ENCODE peak calls at places on chromosomes 16 and 17, in four cellular contexts. F is RWPE1, K is IMR-90, O is breast epithelium. Q is an unnamed sample.

GRCh38 chr17:17757391-17757791 is 76.1 kb downstream of the RAI1 start:
- DNase-seq in F (no peak), K (no peak), O (no peak), Q (no peak)

GRCh38 chr16:77589071-77589755 is 133.1 kb upstream of the NUDT7 start:
- DNase-seq in F (no peak), K (no peak), O (no peak), Q (no peak)

GRCh38 chr17:2593846-2594656 is 597 bp downstream of the PAFAH1B1 start:
- DNase-seq in F (peak), K (peak), O (peak), Q (peak)

GRCh38 chr17:50947844-50948514 is 81.8 kb upstream of the TOB1 start:
- DNase-seq in F (no peak), K (no peak), O (peak), Q (no peak)

GRCh38 chr16:645852-646678 is 3.1 kb upstream of the WDR90 start:
- DNase-seq in F (no peak), K (no peak), O (no peak), Q (no peak)

GRCh38 chr17:66337268-66337667 is 34.9 kb downstream of the PRKCA start:
- DNase-seq in F (no peak), K (no peak), O (no peak), Q (no peak)

GRCh38 chr17:28187931-28188330 is 131.1 kb upstream of the TMEM97 start:
- DNase-seq in F (no peak), K (no peak), O (no peak), Q (no peak)

GRCh38 chr16:75304521-75305363 is 53.3 kb upstream of the BCAR1 start:
- DNase-seq in F (peak), K (peak), O (no peak), Q (peak)

GRCh38 chr17:13004336-13004735 is 13.5 kb downstream of the ELAC2 start:
- DNase-seq in F (no peak), K (no peak), O (no peak), Q (no peak)

GRCh38 chr16:63312343-63312742 is 1276.1 kb upstream of the CDH8 start:
- DNase-seq in F (no peak), K (no peak), O (no peak), Q (no peak)

GRCh38 chr16:88578446-88579313 is 8.5 kb downstream of the ZC3H18 start:
- DNase-seq in F (no peak), K (no peak), O (no peak), Q (no peak)

GRCh38 chr17:5282639-5283217 is 644 bp downstream of the RABEP1 start:
- DNase-seq in F (no peak), K (no peak), O (no peak), Q (no peak)

DNA sequence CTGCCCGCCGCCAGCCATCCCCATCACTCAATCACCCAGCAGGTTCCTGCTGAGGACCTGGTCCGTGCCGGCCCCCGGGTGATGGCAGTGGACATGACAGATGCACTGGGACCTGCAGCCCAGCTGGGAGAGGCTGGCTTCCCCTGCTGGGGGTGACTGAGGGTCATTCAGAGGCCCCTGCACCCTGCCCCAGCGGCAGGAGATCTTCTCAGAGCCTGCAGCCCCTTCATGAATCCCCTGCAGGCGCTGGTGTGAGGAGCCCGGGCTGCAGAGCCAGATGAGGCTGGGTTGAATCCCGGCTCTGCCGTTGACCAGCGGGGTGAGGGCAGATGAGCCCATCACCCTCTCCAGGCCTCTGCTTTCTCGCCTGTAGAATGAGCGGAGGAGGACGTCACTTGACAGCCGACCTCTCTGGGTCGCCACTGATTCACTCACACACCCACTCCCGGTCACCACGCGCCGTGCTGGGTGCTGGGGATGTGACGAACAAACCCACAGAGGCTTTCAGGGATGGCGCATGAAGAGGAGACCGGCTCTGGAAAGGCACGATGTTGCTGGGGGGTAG is 95.2 kb upstream of the CIBAR2 start:
- DNase-seq in F (no peak), K (peak), O (no peak), Q (no peak)
- H3K27ac ChIP-seq in F (no peak), K (peak), O (peak), Q (no peak)

GRCh38 chr16:52500963-52501362 is 46.0 kb downstream of the TOX3 start:
- DNase-seq in F (no peak), K (no peak), O (no peak), Q (no peak)

GRCh38 chr16:52499061-52499460 is 47.9 kb downstream of the TOX3 start:
- DNase-seq in F (no peak), K (no peak), O (no peak), Q (no peak)

GRCh38 chr16:52498640-52499039 is 48.3 kb downstream of the TOX3 start:
- DNase-seq in F (no peak), K (no peak), O (no peak), Q (no peak)

GRCh38 chr16:52497067-52497816 is 49.7 kb downstream of the TOX3 start:
- DNase-seq in F (peak), K (no peak), O (no peak), Q (peak)

GRCh38 chr16:52501746-52502145 is 45.2 kb downstream of the TOX3 start:
- DNase-seq in F (no peak), K (no peak), O (no peak), Q (no peak)
- H3K27ac ChIP-seq in F (no peak), K (no peak), O (no peak), Q (no peak)

GRCh38 chr16:56864910-56865309 is at the start of gene SLC12A3:
- DNase-seq in F (no peak), K (no peak), O (no peak), Q (no peak)
- H3K27ac ChIP-seq in F (no peak), K (no peak), O (no peak), Q (no peak)

GRCh38 chr17:79127534-79128135 is 53.0 kb downstream of the ENGASE start:
- DNase-seq in F (no peak), K (no peak), O (no peak), Q (no peak)
- H3K27ac ChIP-seq in F (no peak), K (no peak), O (no peak), Q (no peak)

GRCh38 chr17:82881292-82881823 is 41.5 kb upstream of the ZNF750 start:
- DNase-seq in F (no peak), K (no peak), O (no peak), Q (no peak)
- H3K27ac ChIP-seq in F (peak), K (no peak), O (peak), Q (no peak)

GRCh38 chr17:37717627-37718382 is 27.1 kb downstream of the HNF1B start:
- DNase-seq in F (no peak), K (no peak), O (no peak), Q (no peak)

GRCh38 chr17:37719866-37720265 is 25.0 kb downstream of the HNF1B start:
- DNase-seq in F (no peak), K (no peak), O (no peak), Q (no peak)

GRCh38 chr17:37714897-37715296 is 30.0 kb downstream of the HNF1B start:
- DNase-seq in F (no peak), K (peak), O (no peak), Q (no peak)

GRCh38 chr17:37720989-37721388 is 23.9 kb downstream of the HNF1B start:
- DNase-seq in F (no peak), K (no peak), O (no peak), Q (no peak)

DNA sequence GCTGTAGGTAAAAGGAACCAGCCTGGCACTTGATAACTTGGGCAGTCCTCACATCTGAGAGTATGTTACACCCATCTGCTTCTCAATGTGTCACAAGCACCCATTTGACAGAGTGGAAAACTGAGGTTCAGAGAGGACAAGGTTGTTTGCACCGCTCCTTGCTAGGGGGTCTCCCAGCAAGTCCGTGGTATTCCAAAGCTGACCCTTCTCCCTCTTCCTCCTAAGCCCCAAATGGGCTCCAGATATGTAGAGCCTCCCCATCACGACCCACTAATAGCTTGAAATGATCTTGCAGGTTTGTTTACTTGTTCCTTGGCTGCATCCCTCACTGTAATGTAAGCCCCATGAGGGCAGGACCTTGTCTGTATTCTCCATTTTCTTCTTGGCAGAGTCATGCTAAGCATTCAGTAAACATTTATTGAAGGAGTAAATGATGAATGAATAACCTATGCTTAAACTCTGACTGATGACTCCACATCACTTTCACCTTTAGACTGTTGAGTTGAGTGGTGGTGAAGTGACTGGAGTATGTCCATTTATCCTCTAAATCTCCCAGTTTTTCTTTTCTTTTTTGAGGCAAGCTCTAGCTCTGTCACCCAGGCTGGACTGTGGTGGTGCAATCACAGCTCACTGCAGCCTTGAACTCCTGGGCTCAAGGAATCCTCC is 26.3 kb downstream of the HNF1B start:
- DNase-seq in F (no peak), K (no peak), O (no peak), Q (no peak)
- H3K27ac ChIP-seq in F (no peak), K (no peak), O (no peak), Q (peak)

DNA sequence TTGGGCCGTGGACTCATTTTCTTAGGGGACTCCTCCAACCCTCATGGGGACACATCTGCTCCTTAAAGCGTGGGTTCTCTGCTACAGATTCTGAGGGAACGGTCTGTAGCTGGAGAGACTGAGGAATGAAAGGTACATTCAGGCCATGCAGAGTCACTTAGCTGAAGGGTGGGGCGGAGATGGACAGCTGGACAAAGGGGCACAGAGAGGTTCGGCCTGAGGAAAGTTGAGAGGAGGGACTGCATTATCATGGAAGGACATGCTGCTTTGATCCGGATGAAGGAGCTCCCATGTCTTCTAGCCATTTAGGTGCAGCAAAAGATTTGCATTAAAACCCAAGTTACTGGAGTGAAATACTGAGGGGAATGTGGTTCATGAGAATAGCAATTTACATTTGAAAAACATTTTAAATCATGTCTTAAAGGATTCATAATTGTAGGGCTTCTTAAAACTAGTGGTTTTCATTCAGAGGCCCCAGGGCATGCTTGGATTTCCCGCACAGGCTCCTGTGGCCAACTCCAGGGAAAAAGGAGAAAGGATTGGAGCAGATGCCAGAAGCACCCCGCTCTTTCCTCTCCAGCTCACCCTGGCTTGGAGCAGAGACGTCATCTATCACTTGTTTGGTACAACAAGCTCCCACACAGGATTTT is 54.2 kb downstream of the CDRT4 start:
- DNase-seq in F (no peak), K (no peak), O (no peak), Q (no peak)
- H3K27ac ChIP-seq in F (no peak), K (no peak), O (peak), Q (no peak)

DNA sequence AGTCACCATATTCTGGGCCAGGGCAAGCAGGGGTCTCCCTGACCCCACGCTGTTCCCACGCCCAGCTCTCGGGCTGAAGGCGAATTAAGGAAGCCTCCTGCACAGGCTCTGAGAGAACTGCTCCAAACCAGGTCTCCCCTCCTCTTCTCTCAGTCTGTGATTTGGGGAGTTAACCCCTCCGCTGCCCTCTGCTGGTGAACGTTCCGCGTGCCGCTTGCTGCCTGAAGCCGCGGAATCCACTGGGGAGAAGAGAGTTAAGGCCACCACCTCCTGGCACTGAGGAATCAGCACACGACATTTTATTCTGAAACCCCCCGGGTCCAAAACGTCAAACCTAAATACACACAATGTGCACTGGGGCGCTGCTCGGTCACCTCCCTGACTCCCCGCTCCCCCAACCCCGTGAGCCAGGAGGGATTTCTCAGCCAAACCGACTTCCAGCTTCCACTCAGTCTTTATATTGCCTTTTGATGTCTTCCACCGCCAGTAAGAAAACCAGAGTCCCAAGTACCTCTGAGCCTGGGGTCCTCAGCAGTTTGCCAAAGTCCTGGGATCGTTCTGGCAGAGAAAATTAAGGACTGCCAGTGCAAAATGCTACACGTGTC is 54.4 kb upstream of the RCVRN start:
- DNase-seq in F (peak), K (peak), O (no peak), Q (no peak)
- H3K27ac ChIP-seq in F (no peak), K (no peak), O (no peak), Q (no peak)

GRCh38 chr17:40597168-40598020 is 32.1 kb upstream of the CCR7 start:
- DNase-seq in F (no peak), K (no peak), O (no peak), Q (no peak)
- H3K27ac ChIP-seq in F (no peak), K (no peak), O (peak), Q (no peak)